ENCODE peak calls at places on chromosomes 4 and X, in nine cellular contexts. M is IMR-90, Q is mammary epithelial cell, C is A549, P is mesenchymal stem cell, H is HCT116, S is neural progenitor cell, T is astrocyte, X is hepatocyte. Y is an unnamed sample.

GRCh38 chr4:143597271-143597670 is 83.8 kb downstream of the SMARCA5 start:
- DNase-seq in M (no peak), Q (no peak), C (no peak), P (no peak), H (no peak), S (no peak), T (no peak), X (no peak), Y (no peak)

GRCh38 chrX:83077606-83078005 is 430.5 kb upstream of the POU3F4 start:
- DNase-seq in M (no peak), Q (no peak), C (no peak), P (no peak), H (no peak), S (no peak), T (no peak), X (no peak), Y (no peak)

GRCh38 chr4:39613093-39613656 is 25.5 kb downstream of the SMIM14 start:
- DNase-seq in M (peak; percentile 58), Q (peak; percentile 10), C (peak; percentile 31), P (peak; percentile 68), H (no peak), S (no peak), T (peak; percentile 50), X (no peak), Y (peak; percentile 54)

GRCh38 chr4:124890522-124890921 is 178.0 kb upstream of the ANKRD50 start:
- DNase-seq in M (peak; percentile 77), Q (no peak), C (no peak), P (no peak), H (no peak), S (no peak), T (peak; percentile 18), X (no peak), Y (peak; percentile 87)

GRCh38 chr4:200936-201335 is 76.6 kb downstream of the ZNF718 start:
- DNase-seq in M (no peak), Q (no peak), C (no peak), P (no peak), H (no peak), S (no peak), T (no peak), X (no peak), Y (no peak)

GRCh38 chrX:103918050-103918449 is 44.4 kb upstream of the TMSB15B start:
- DNase-seq in M (peak; percentile 68), Q (peak; percentile 65), C (peak; percentile 81), P (peak; percentile 76), H (peak; percentile 50), S (peak; percentile 85), T (peak; percentile 52), X (peak; percentile 71), Y (peak; percentile 59)

GRCh38 chr4:177566691-177567090 is 124.5 kb upstream of the AGA start:
- DNase-seq in M (no peak), Q (no peak), C (no peak), P (no peak), H (no peak), S (no peak), T (no peak), X (no peak), Y (no peak)

GRCh38 chrX:48683411-48683982 is at the start of gene WAS:
- DNase-seq in M (no peak), Q (no peak), C (no peak), P (no peak), H (no peak), S (no peak), T (no peak), X (no peak), Y (no peak)

GRCh38 chrX:48472225-48472624 is 2.2 kb upstream of the SLC38A5 start:
- DNase-seq in M (no peak), Q (no peak), C (no peak), P (no peak), H (no peak), S (no peak), T (no peak), X (no peak), Y (no peak)

GRCh38 chr4:57114973-57115372 is 4.8 kb upstream of the IGFBP7 start:
- DNase-seq in M (peak; percentile 75), Q (no peak), C (no peak), P (peak; percentile 56), H (no peak), S (no peak), T (peak; percentile 94), X (no peak), Y (no peak)

GRCh38 chr4:121789960-121790829 is 10.9 kb upstream of the EXOSC9 start:
- DNase-seq in M (peak; percentile 86), Q (peak; percentile 58), C (no peak), P (no peak), H (no peak), S (no peak), T (peak; percentile 84), X (no peak), Y (peak; percentile 66)

GRCh38 chr4:126647756-126648396 is 984.9 kb upstream of the INTU start:
- DNase-seq in M (peak; percentile 13), Q (no peak), C (no peak), P (no peak), H (no peak), S (no peak), T (peak; percentile 71), X (no peak), Y (peak; percentile 17)

GRCh38 chr4:99855677-99856076 is 38.5 kb downstream of the LAMTOR3 start:
- DNase-seq in M (no peak), Q (no peak), C (no peak), P (no peak), H (no peak), S (no peak), T (no peak), X (no peak), Y (no peak)

GRCh38 chrX:76919761-76920160 is 492.3 kb downstream of the MAGEE1 start:
- DNase-seq in M (no peak), Q (no peak), C (no peak), P (no peak), H (no peak), S (no peak), T (no peak), X (no peak), Y (no peak)

GRCh38 chr4:10161146-10161545 is 44.5 kb upstream of the WDR1 start:
- DNase-seq in M (peak; percentile 3), Q (peak; percentile 44), C (no peak), P (no peak), H (no peak), S (no peak), T (no peak), X (no peak), Y (no peak)

GRCh38 chrX:121581885-121582284 is 534.5 kb downstream of the GLUD2 start:
- DNase-seq in M (no peak), Q (peak; percentile 4), C (no peak), P (no peak), H (no peak), S (peak; percentile 24), T (no peak), X (no peak), Y (no peak)

GRCh38 chrX:46502848-46503247 is 42.4 kb downstream of the ZNF674 start:
- DNase-seq in M (no peak), Q (no peak), C (no peak), P (no peak), H (no peak), S (no peak), T (no peak), X (no peak), Y (no peak)

GRCh38 chr4:121451310-121451709 is 70.5 kb upstream of the QRFPR start:
- DNase-seq in M (no peak), Q (no peak), C (no peak), P (no peak), H (no peak), S (no peak), T (no peak), X (no peak), Y (no peak)

GRCh38 chr4:140637836-140638235 is 69.1 kb upstream of the UCP1 start:
- DNase-seq in M (no peak), Q (no peak), C (peak; percentile 42), P (no peak), H (peak; percentile 35), S (peak; percentile 68), T (no peak), X (no peak), Y (peak; percentile 23)

GRCh38 chrX:1601051-1601767 is 9.8 kb downstream of the AKAP17A start:
- DNase-seq in M (no peak), Q (no peak), C (no peak), P (no peak), H (no peak), S (no peak), T (no peak), X (no peak), Y (no peak)

GRCh38 chr4:87014284-87014782 is 79.5 kb downstream of the AFF1 start:
- DNase-seq in M (peak; percentile 39), Q (no peak), C (no peak), P (no peak), H (no peak), S (no peak), T (peak; percentile 24), X (no peak), Y (peak; percentile 52)
- H3K4me3 ChIP-seq in M (no peak overlapping the region), Q (no peak overlapping the region), C (no peak overlapping the region), P (no peak overlapping the region), H (no peak overlapping the region), S (no peak overlapping the region), T (no peak overlapping the region), X (no peak overlapping the region), Y (no peak overlapping the region)

DNA sequence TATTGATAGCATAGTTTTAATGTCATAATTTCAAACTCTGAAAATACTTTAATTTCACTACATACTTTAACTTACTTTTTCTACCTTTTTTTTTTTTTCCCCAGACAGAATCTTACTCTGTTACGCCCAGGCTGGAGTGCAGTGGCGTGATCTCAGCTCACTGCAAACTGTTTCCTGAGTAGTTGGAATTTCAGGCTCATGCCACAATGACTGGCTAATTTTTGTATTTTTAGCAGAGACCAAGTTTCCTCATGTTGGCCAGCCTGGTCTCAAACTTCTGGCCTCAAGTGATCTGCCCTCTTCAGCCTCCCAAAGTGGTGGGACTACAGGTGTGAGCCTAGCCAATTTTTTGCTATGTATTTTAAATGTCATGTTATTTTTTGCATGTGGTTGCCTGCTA is 741.6 kb downstream of the TRAM1L1 start:
- DNase-seq in M (no peak), Q (no peak), C (no peak), P (peak; percentile 11), H (no peak), S (no peak), T (no peak), X (no peak), Y (no peak)
- H3K4me2 ChIP-seq in M (no peak overlapping the region), Q (no peak overlapping the region), C (no peak overlapping the region), P (no peak overlapping the region), H (no peak overlapping the region), S (no peak overlapping the region), T (no peak overlapping the region), X (no peak overlapping the region), Y (no peak overlapping the region)

GRCh38 chr4:165472943-165473676 is 94.3 kb downstream of the CPE start:
- DNase-seq in M (no peak), Q (no peak), C (no peak), P (peak; percentile 5), H (no peak), S (no peak), T (no peak), X (no peak), Y (no peak)
- H3K9me3 ChIP-seq in M (peaks cover 5% of the 10 kb centered on the region), Q (peaks cover 11% of the 10 kb centered on the region), C (peaks cover 10% of the 10 kb centered on the region), P (peaks cover 34% of the 10 kb centered on the region), H (peaks cover 9% of the 10 kb centered on the region), S (peaks cover 30% of the 10 kb centered on the region), T (peaks cover 3% of the 10 kb centered on the region), X (peaks cover 10% of the 10 kb centered on the region), Y (no peaks in the 10 kb centered on the region)

DNA sequence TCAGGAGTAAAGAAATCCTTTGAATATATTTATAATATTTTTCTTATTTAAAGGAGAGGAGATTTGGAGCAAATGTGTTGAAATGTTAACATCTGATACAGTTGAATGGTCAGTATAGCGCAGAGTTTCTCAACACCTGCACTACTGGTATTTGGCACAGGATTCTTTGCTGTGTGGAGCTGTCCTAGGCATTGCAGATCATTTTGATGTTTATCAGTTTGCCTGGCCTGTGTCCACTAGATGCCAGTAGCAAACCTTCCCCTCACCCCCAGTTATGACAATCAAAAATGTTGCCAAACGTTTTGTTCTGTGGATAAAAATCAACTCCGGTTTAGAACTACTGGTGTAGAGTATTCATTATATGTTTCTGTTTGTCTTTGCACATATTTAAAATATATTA is 765.3 kb upstream of the SLIT2 start:
- DNase-seq in M (no peak), Q (no peak), C (no peak), P (no peak), H (no peak), S (peak; percentile 5), T (no peak), X (no peak), Y (peak; percentile 11)
- H3K4me3 ChIP-seq in M (no peak overlapping the region), Q (no peak overlapping the region), C (no peak overlapping the region), P (no peak overlapping the region), H (no peak overlapping the region), S (no peak overlapping the region), T (no peak overlapping the region), X (no peak overlapping the region), Y (no peak overlapping the region)